ENCODE peak calls at places on chromosomes 7 and 10, in five cellular contexts. H, C, A, M and V are unnamed samples.

GRCh38 chr10:47402681-47403301 is 18.7 kb upstream of the ZNF488 start:
- DNase-seq in H (peak), C (peak), A (no peak), M (peak), V (peak)

GRCh38 chr10:125024496-125025234 is 82.7 kb downstream of the ZRANB1 start:
- DNase-seq in H (no peak), C (peak), A (no peak), M (no peak), V (no peak)

GRCh38 chr10:91680521-91680920 is 47.6 kb upstream of the PPP1R3C start:
- DNase-seq in H (no peak), C (no peak), A (no peak), M (no peak), V (no peak)

GRCh38 chr10:97584060-97584797 is at the start of gene HOGA1:
- DNase-seq in H (peak), C (peak), A (peak), M (peak), V (peak)

GRCh38 chr10:79409038-79410035 is 36.1 kb downstream of the ZCCHC24 start:
- DNase-seq in H (no peak), C (no peak), A (no peak), M (no peak), V (no peak)

GRCh38 chr7:39088730-39089129 is 111.0 kb downstream of the POU6F2 start:
- DNase-seq in H (no peak), C (no peak), A (no peak), M (no peak), V (no peak)

GRCh38 chr7:137003606-137004005 is 135.2 kb downstream of the CHRM2 start:
- DNase-seq in H (no peak), C (no peak), A (no peak), M (no peak), V (no peak)

GRCh38 chr10:79102056-79102874 is 33.5 kb downstream of the ZMIZ1 start:
- DNase-seq in H (peak), C (peak), A (no peak), M (no peak), V (peak)

GRCh38 chr10:46222364-46222935 is 64.3 kb upstream of the ANTXRL start:
- DNase-seq in H (no peak), C (no peak), A (no peak), M (no peak), V (no peak)

DNA sequence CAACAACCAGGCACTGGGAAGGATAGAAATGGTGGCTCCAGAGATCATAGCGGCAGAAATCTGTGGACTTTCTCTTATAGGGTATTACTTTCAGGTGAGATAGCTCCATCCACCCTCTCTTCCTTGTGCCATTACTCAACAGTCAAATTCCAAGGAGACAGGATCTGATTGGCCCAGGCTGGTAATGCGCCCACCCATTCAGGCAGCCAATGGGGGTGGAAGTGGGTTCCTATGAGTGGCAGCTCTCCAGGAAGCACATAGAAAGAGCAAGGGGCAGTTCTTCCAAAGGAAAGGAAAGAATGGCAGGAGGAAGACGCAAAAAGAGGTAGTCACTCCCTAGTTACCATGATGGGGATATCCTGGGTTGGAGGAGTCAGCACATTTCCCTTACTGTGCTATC is 94.4 kb downstream of the STRA8 start:
- DNase-seq in H (no peak), C (no peak), A (no peak), M (no peak), V (no peak)
- H3K4me3 ChIP-seq in H (no peak), C (no peak), A (no peak), M (no peak), V (no peak)

GRCh38 chr10:36492590-36493510 is 632.5 kb upstream of the ANKRD30A start:
- DNase-seq in H (no peak), C (no peak), A (no peak), M (no peak), V (peak)
- H3K4me3 ChIP-seq in H (no peak), C (no peak), A (no peak), M (no peak), V (no peak)

GRCh38 chr7:16810112-16810511 is 5.3 kb upstream of the AGR2 start:
- DNase-seq in H (no peak), C (no peak), A (no peak), M (no peak), V (no peak)

GRCh38 chr7:16801579-16801978 is 3.2 kb downstream of the AGR2 start:
- DNase-seq in H (no peak), C (no peak), A (no peak), M (no peak), V (no peak)

GRCh38 chr7:16801111-16801542 is 3.7 kb downstream of the AGR2 start:
- DNase-seq in H (no peak), C (peak), A (peak), M (no peak), V (peak)

GRCh38 chr7:16803881-16804673 is 722 bp downstream of the AGR2 start:
- DNase-seq in H (no peak), C (peak), A (no peak), M (no peak), V (peak)

DNA sequence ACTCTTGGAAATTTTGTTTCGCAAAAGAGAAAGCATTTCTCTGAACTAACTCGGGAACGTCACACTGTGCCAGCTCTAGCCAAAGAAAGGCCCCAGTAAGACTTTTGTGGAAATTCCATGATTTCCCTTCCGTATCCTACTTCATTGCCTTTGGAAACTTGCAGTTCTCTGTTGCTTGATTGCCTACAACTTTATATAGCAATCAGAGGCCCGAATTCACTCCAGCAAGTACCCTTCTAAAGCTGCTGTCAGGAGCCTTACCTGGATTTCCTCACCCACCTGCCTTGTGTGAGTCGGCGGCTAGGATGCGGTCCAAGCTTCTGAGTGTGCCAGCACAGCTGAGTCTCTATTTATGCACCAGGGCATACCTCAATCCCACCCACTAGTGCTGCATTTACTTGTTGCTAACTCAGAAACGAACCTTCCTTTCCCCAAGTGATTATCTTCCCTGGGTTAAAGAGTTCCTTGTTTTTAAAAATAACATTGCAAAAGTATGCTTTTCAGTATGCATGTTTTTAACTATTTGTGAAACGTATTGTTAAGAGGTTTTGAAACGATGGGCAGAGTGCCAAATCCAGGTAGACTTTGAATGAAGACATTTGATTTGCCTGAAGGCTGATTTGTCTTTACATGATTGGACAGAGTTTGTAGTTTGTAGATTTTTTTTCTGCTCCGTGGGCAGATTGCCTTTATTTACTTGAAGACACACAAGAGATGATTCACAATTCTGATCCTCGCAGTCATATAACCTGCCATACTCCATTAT is at the start of gene AGR2:
- DNase-seq in H (no peak), C (peak), A (no peak), M (no peak), V (peak)
- H3K4me3 ChIP-seq in H (no peak), C (peak), A (no peak), M (no peak), V (peak)

GRCh38 chr10:71396084-71396713 is 521 bp upstream of the CDH23 start:
- DNase-seq in H (peak), C (peak), A (peak), M (no peak), V (peak)
- H3K4me3 ChIP-seq in H (peak), C (no peak), A (no peak), M (no peak), V (no peak)

GRCh38 chr7:2114926-2115738 is 117.6 kb downstream of the MAD1L1 start:
- DNase-seq in H (no peak), C (no peak), A (no peak), M (no peak), V (no peak)

GRCh38 chr7:2116903-2117680 is 115.7 kb downstream of the MAD1L1 start:
- DNase-seq in H (peak), C (no peak), A (no peak), M (no peak), V (no peak)

GRCh38 chr7:2115739-2116065 is 117.0 kb downstream of the MAD1L1 start:
- DNase-seq in H (no peak), C (no peak), A (no peak), M (no peak), V (no peak)

GRCh38 chr7:2117681-2118045 is 115.1 kb downstream of the MAD1L1 start:
- DNase-seq in H (no peak), C (no peak), A (no peak), M (no peak), V (no peak)

GRCh38 chr7:2116086-2116810 is 116.5 kb downstream of the MAD1L1 start:
- DNase-seq in H (no peak), C (no peak), A (no peak), M (no peak), V (peak)
- H3K4me3 ChIP-seq in H (no peak), C (no peak), A (no peak), M (no peak), V (no peak)